ENCODE peak calls at places on chromosomes 6 and 20, in eight cellular contexts. R is IMR-90, C is heart left ventricle, E is HCT116, P is esophagus squamous epithelium, L is transverse colon, K is breast epithelium, J is gastrocnemius medialis. D is an unnamed sample. For H3K4me1, the result is how much of the 10 kb centered on the place peaks cover.

GRCh38 chr20:32437391-32438074 is 79.4 kb downstream of the ASXL1 start:
- DNase-seq in R (no peak), C (no peak), E (no peak), P (no peak), L (no peak), K (no peak), J (no peak), D (no peak)

GRCh38 chr20:53656653-53657288 is 63.1 kb upstream of the ZNF217 start:
- DNase-seq in R (peak), C (no peak), E (no peak), P (no peak), L (no peak), K (no peak), J (no peak), D (no peak)

GRCh38 chr20:38692436-38693411 is 31.6 kb upstream of the SLC32A1 start:
- DNase-seq in R (peak), C (peak), E (peak), P (no peak), L (peak), K (no peak), J (no peak), D (peak)

GRCh38 chr20:61263084-61263695 is 11.1 kb downstream of the CDH4 start:
- DNase-seq in R (peak), C (no peak), E (no peak), P (no peak), L (no peak), K (no peak), J (no peak), D (peak)

GRCh38 chr6:21885101-21885500 is 291.6 kb downstream of the SOX4 start:
- DNase-seq in R (no peak), C (no peak), E (no peak), P (no peak), L (no peak), K (no peak), J (no peak), D (no peak)

GRCh38 chr6:44738652-44739141 is 351.2 kb downstream of the CDC5L start:
- DNase-seq in R (peak), C (no peak), E (no peak), P (no peak), L (no peak), K (no peak), J (peak), D (no peak)

GRCh38 chr6:80438728-80439127 is 332.3 kb downstream of the BCKDHB start:
- DNase-seq in R (peak), C (no peak), E (peak), P (no peak), L (no peak), K (no peak), J (no peak), D (no peak)

GRCh38 chr6:82270791-82271392 is 23.3 kb upstream of the IBTK start:
- DNase-seq in R (peak), C (no peak), E (peak), P (no peak), L (no peak), K (no peak), J (no peak), D (no peak)

GRCh38 chr6:113018351-113019151 is 671.4 kb downstream of the RFPL4B start:
- DNase-seq in R (peak), C (peak), E (no peak), P (no peak), L (peak), K (no peak), J (no peak), D (peak)

GRCh38 chr20:60857708-60858107 is 394.4 kb upstream of the CDH4 start:
- DNase-seq in R (peak), C (no peak), E (no peak), P (no peak), L (no peak), K (no peak), J (no peak), D (no peak)

GRCh38 chr6:146111864-146112263 is 83.0 kb downstream of the GRM1 start:
- DNase-seq in R (no peak), C (no peak), E (no peak), P (no peak), L (no peak), K (no peak), J (no peak), D (no peak)

GRCh38 chr20:62048821-62049291 is 16.8 kb downstream of the TAF4 start:
- DNase-seq in R (no peak), C (no peak), E (no peak), P (no peak), L (no peak), K (peak), J (peak), D (no peak)

GRCh38 chr6:107973594-107973993 is 15.6 kb upstream of the SEC63 start:
- DNase-seq in R (no peak), C (no peak), E (no peak), P (no peak), L (no peak), K (no peak), J (no peak), D (no peak)

GRCh38 chr6:107977283-107977682 is 19.3 kb upstream of the SEC63 start:
- DNase-seq in R (peak), C (no peak), E (no peak), P (no peak), L (no peak), K (no peak), J (no peak), D (no peak)

GRCh38 chr6:107971181-107971580 is 13.2 kb upstream of the SEC63 start:
- DNase-seq in R (no peak), C (no peak), E (no peak), P (no peak), L (no peak), K (no peak), J (no peak), D (no peak)

GRCh38 chr6:107972413-107973096 is 14.5 kb upstream of the SEC63 start:
- DNase-seq in R (no peak), C (no peak), E (no peak), P (no peak), L (no peak), K (no peak), J (no peak), D (no peak)

GRCh38 chr6:107976267-107976783 is 18.3 kb upstream of the SEC63 start:
- DNase-seq in R (no peak), C (no peak), E (no peak), P (no peak), L (no peak), K (no peak), J (no peak), D (no peak)
- H3K4me3 ChIP-seq in R (no peak), C (no peak), E (no peak), P (no peak), L (no peak), K (no peak), J (no peak), D (no peak)

DNA sequence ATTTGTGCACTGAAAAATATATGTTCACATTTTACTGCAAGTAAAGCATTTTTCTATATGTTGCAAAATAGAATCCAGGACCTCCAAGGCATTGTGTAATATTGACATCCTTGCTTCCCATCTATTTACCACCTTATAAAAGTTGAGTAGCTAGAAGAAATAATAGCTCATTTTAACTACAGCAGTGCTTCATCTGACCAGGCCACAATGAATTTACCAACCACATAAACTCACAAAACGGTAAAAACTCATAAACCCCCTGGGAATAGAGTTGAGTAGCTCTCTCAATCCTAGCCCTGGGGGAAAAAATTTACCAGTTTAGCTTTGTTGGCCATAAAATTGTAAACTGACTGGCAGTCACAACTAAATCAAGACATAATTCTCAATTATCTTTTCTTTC is 3.9 kb downstream of the ATXN1 start:
- DNase-seq in R (no peak), C (no peak), E (no peak), P (no peak), L (no peak), K (no peak), J (no peak), D (no peak)
- H3K4me1 ChIP-seq in R (under half), C (under half), E (under half), P (half or more), L (under half), K (under half), J (half or more), D (under half)

GRCh38 chr6:157873735-157874344 is 50.8 kb downstream of the SNX9 start:
- DNase-seq in R (peak), C (peak), E (peak), P (peak), L (peak), K (peak), J (peak), D (peak)
- TF ChIP-seq POLR2A in R (peak), C (no peak), E (no peak), P (no peak), L (no peak), K (no peak), J (no peak), D (no peak)

DNA sequence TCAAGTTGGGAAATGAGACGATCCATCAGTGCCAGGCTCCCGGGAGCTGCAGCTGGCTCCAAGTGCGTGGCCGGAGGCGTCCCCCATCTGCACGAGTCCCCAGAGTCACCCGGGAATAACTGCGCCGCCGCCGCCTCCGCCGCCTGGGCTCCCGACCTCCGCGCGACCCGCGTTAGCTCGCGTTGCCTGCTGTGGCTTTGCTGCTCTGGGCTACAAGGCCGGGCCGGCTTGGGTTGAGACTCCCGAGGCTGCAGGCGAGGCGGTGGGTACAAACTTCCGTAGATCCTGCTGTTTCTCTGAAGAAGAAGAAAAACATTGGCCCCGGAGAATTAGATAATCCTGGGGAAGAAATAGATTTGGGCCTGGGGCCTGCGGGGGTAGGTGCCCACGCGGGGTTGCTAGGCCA is 7.4 kb upstream of the LAMP5 start:
- DNase-seq in R (no peak), C (no peak), E (no peak), P (no peak), L (no peak), K (no peak), J (no peak), D (no peak)
- H3K4me3 ChIP-seq in R (no peak), C (no peak), E (no peak), P (peak), L (no peak), K (no peak), J (no peak), D (peak)

GRCh38 chr20:21508230-21509078 is 5.4 kb downstream of the NKX2-2 start:
- DNase-seq in R (no peak), C (no peak), E (no peak), P (no peak), L (no peak), K (no peak), J (no peak), D (no peak)

GRCh38 chr20:21510995-21511394 is 2.9 kb downstream of the NKX2-2 start:
- DNase-seq in R (no peak), C (no peak), E (no peak), P (no peak), L (no peak), K (no peak), J (no peak), D (no peak)

GRCh38 chr20:21510414-21510971 is 3.4 kb downstream of the NKX2-2 start:
- DNase-seq in R (no peak), C (no peak), E (no peak), P (no peak), L (no peak), K (no peak), J (no peak), D (no peak)

GRCh38 chr20:21509079-21509596 is 4.7 kb downstream of the NKX2-2 start:
- DNase-seq in R (no peak), C (no peak), E (no peak), P (no peak), L (no peak), K (no peak), J (no peak), D (no peak)

GRCh38 chr20:21509597-21510331 is 4.1 kb downstream of the NKX2-2 start:
- DNase-seq in R (peak), C (no peak), E (no peak), P (no peak), L (no peak), K (no peak), J (no peak), D (no peak)
- H3K4me1 ChIP-seq in R (under half), C (under half), E (under half), P (half or more), L (under half), K (under half), J (under half), D (half or more)

DNA sequence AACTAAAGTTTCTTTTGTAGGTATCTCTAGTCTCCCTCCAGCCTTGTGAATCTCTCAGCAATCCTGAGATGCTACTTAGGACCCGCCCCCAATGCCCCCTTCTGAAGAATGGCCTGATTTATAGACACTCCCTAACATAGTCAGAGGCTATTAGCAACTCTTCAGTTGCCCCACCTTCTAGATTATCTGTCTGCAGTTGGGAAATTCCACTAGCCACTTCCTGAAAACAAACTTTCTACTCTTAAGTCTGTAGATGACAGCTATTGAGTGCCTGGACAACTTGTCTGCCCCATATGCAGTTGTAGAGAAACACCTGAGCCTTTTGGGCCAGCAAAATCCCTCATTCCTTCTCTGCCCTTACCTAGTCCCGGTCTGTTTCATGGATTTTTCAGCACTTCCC is 188.2 kb upstream of the PREP start:
- DNase-seq in R (peak), C (no peak), E (no peak), P (no peak), L (no peak), K (no peak), J (no peak), D (no peak)
- TF ChIP-seq POLR2A in R (no peak), C (no peak), E (no peak), P (no peak), L (no peak), K (no peak), J (no peak), D (no peak)

GRCh38 chr6:104940238-104940880 is 16.5 kb upstream of the LIN28B start:
- DNase-seq in R (no peak), C (no peak), E (no peak), P (no peak), L (no peak), K (no peak), J (no peak), D (no peak)

GRCh38 chr6:104943781-104944180 is 13.1 kb upstream of the LIN28B start:
- DNase-seq in R (peak), C (no peak), E (peak), P (no peak), L (no peak), K (no peak), J (no peak), D (no peak)

GRCh38 chr6:104941694-104942177 is 15.2 kb upstream of the LIN28B start:
- DNase-seq in R (no peak), C (no peak), E (no peak), P (no peak), L (no peak), K (no peak), J (no peak), D (no peak)

GRCh38 chr6:104936766-104937535 is 20.0 kb upstream of the LIN28B start:
- DNase-seq in R (no peak), C (no peak), E (no peak), P (no peak), L (no peak), K (no peak), J (no peak), D (no peak)

DNA sequence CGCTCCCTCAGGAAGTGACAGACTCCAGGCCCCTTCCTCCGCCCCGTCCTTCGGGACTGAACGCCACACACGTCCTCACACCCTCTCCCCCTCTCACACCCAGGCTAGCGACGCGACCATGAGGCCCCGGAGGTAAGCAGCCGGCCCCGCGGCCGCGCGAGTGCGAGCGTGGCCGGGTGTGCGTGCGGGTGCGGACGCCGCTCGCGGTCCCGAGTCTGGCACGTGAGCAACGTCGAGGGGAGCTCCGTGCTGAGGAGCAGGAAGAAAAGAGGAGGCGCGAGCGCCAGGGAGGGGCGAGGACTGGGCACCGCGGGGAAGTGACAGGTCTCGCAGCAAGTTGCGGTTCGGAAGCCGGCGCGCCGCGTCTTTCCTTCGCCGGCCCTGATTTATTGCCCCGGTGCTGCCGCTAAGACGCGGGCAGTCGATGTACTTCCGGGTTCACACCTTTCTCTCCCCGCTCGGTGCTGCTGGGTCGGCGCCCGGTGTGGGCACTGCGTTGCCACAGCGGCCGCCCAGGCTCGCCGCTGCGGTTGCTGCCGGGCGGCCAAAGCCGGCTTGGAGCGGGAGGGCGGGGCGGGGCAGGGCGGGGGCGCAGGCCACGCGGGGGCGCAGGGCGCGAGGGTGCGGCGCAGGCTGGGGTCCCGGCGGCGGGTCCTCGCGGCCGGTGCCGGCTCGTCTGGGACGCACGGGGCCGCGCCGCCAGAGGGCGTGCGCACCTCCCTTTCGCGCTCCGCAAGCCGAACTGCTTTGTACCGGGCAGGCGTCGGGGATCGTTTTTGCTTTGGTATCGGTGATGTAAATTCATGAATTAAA is 15.8 kb upstream of the LIN28B start:
- DNase-seq in R (peak), C (no peak), E (no peak), P (no peak), L (no peak), K (no peak), J (no peak), D (no peak)
- H3K4me3 ChIP-seq in R (peak), C (no peak), E (no peak), P (peak), L (no peak), K (peak), J (peak), D (no peak)

GRCh38 chr6:53333439-53334408 is 15.0 kb downstream of the ELOVL5 start:
- DNase-seq in R (no peak), C (no peak), E (no peak), P (no peak), L (no peak), K (no peak), J (no peak), D (no peak)
- H3K4me1 ChIP-seq in R (under half), C (under half), E (under half), P (half or more), L (under half), K (under half), J (under half), D (under half)

DNA sequence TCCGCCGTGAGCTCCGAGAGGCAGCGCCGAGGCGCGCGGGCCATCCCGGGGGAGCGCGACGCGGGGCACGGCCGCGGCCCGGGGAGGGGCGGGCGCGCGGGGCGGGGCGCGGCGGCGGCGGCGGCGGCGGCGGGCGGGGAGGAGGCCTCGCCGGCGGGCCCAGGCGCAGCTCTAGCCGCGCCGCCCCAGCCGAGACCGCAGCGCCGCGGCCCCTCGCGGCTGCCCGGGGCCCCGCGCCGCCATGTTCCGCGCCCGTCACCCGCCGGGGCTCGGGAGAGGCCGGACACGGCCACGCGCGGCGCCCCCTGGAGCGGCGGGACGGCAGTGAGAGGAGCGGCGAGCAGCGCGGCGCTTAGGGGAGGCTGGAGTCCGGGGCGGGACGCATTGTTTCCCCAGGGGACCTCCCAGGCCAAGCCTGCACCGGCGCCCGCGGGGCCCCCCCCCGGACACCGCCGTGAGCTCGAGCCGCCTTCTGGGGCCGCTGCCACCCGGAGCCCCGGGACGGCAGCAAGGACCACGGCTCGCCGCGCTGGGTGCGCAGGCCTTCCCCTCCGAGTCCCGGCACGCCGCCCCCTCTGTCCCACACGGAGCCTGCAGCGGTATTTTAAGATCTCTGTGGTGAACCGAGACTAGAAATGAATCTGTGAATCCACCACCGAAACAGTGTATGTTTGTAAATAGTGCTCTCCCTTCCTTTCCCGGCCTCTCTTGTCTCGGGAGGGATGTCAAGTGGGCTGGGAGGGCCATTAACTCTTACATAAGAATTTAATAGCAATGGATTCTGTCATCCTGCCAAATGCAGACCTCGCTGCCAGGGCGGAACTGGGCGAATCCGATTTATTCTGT is at the start of gene KIF13A:
- DNase-seq in R (peak), C (peak), E (no peak), P (peak), L (peak), K (peak), J (peak), D (peak)
- TF ChIP-seq POLR2A in R (no peak), C (peak), E (peak), P (peak), L (peak), K (no peak), J (peak), D (no peak)

GRCh38 chr6:6434723-6435122 is 114.3 kb upstream of the F13A1 start:
- DNase-seq in R (no peak), C (no peak), E (no peak), P (no peak), L (no peak), K (no peak), J (no peak), D (no peak)

GRCh38 chr6:6434151-6434550 is 113.7 kb upstream of the F13A1 start:
- DNase-seq in R (no peak), C (no peak), E (no peak), P (no peak), L (no peak), K (no peak), J (no peak), D (no peak)

GRCh38 chr6:6438286-6438685 is 117.8 kb upstream of the F13A1 start:
- DNase-seq in R (no peak), C (no peak), E (no peak), P (no peak), L (no peak), K (no peak), J (no peak), D (no peak)

GRCh38 chr6:6436946-6437345 is 116.5 kb upstream of the F13A1 start:
- DNase-seq in R (no peak), C (no peak), E (no peak), P (no peak), L (no peak), K (no peak), J (no peak), D (no peak)

GRCh38 chr6:6436366-6436765 is 115.9 kb upstream of the F13A1 start:
- DNase-seq in R (no peak), C (no peak), E (no peak), P (no peak), L (no peak), K (no peak), J (no peak), D (no peak)
- H3K4me3 ChIP-seq in R (no peak), C (no peak), E (no peak), P (no peak), L (no peak), K (no peak), J (no peak), D (no peak)